ENCODE peak calls at places on chromosome 3, in five cellular contexts. One of them, this sample, is unnamed.

GRCh38 chr3:129947916-129948315 is 26.6 kb upstream of the TRH start:
- DNase-seq in transverse colon: no peak
- DNase-seq in suprapubic skin: no peak
- DNase-seq in SK-N-SH: no peak
- DNase-seq in breast epithelium: no peak
- DNase-seq in this sample: no peak

GRCh38 chr3:194574639-194575483 is 58.4 kb downstream of the TMEM44 start:
- DNase-seq in transverse colon: no peak
- DNase-seq in suprapubic skin: no peak
- DNase-seq in SK-N-SH: no peak
- DNase-seq in breast epithelium: no peak
- DNase-seq in this sample: no peak

GRCh38 chr3:144229237-144229830 is 257.7 kb downstream of the DIPK2A start:
- DNase-seq in breast epithelium: no peak
- DNase-seq in suprapubic skin: no peak
- DNase-seq in SK-N-SH: no peak
- DNase-seq in transverse colon: no peak
- DNase-seq in this sample: no peak

GRCh38 chr3:72273615-72274014 is 488.7 kb upstream of the PROK2 start:
- DNase-seq in suprapubic skin: no peak
- DNase-seq in transverse colon: no peak
- DNase-seq in SK-N-SH: no peak
- DNase-seq in breast epithelium: no peak
- DNase-seq in this sample: no peak

GRCh38 chr3:52310861-52311566 is 5.1 kb upstream of the DNAH1 start:
- DNase-seq in SK-N-SH: no peak
- DNase-seq in transverse colon: no peak
- DNase-seq in breast epithelium: no peak
- DNase-seq in suprapubic skin: no peak
- DNase-seq in this sample: no peak

GRCh38 chr3:111539351-111540331 is 2.4 kb upstream of the CD96 start:
- DNase-seq in breast epithelium: no peak
- DNase-seq in transverse colon: peak; percentile 63
- DNase-seq in SK-N-SH: peak; percentile 60
- DNase-seq in suprapubic skin: no peak
- DNase-seq in this sample: no peak

GRCh38 chr3:129795596-129795995 is 97.9 kb downstream of the TMCC1 start:
- DNase-seq in suprapubic skin: no peak
- DNase-seq in breast epithelium: no peak
- DNase-seq in transverse colon: no peak
- DNase-seq in SK-N-SH: no peak
- DNase-seq in this sample: no peak

GRCh38 chr3:102207173-102207572 is 227.6 kb upstream of the ZPLD1 start:
- DNase-seq in suprapubic skin: no peak
- DNase-seq in transverse colon: no peak
- DNase-seq in breast epithelium: no peak
- DNase-seq in SK-N-SH: no peak
- DNase-seq in this sample: no peak

GRCh38 chr3:14148041-14148985 is 23.5 kb downstream of the TMEM43 start:
- DNase-seq in SK-N-SH: peak; percentile 54
- DNase-seq in transverse colon: no peak
- DNase-seq in suprapubic skin: no peak
- DNase-seq in breast epithelium: no peak
- DNase-seq in this sample: peak; percentile 87

GRCh38 chr3:84066920-84067319 is 891.9 kb upstream of the CADM2 start:
- DNase-seq in suprapubic skin: no peak
- DNase-seq in transverse colon: no peak
- DNase-seq in SK-N-SH: no peak
- DNase-seq in breast epithelium: no peak
- DNase-seq in this sample: no peak

GRCh38 chr3:119352235-119352634 is 58.1 kb downstream of the ARHGAP31 start:
- DNase-seq in SK-N-SH: no peak
- DNase-seq in breast epithelium: no peak
- DNase-seq in transverse colon: no peak
- DNase-seq in suprapubic skin: no peak
- DNase-seq in this sample: no peak

GRCh38 chr3:189132125-189132744 is 39.5 kb upstream of the TPRG1 start:
- DNase-seq in suprapubic skin: no peak
- DNase-seq in transverse colon: peak; percentile 59
- DNase-seq in breast epithelium: no peak
- DNase-seq in SK-N-SH: no peak
- DNase-seq in this sample: no peak

GRCh38 chr3:122199552-122199951 is 16.1 kb downstream of the CASR start:
- DNase-seq in breast epithelium: no peak
- DNase-seq in suprapubic skin: no peak
- DNase-seq in SK-N-SH: no peak
- DNase-seq in transverse colon: no peak
- DNase-seq in this sample: no peak

GRCh38 chr3:45953536-45953935 is 10.3 kb downstream of the CXCR6 start:
- DNase-seq in suprapubic skin: no peak
- DNase-seq in SK-N-SH: no peak
- DNase-seq in transverse colon: no peak
- DNase-seq in breast epithelium: no peak
- DNase-seq in this sample: no peak

GRCh38 chr3:21942328-21942727 is 191.3 kb upstream of the ZNF385D start:
- DNase-seq in suprapubic skin: no peak
- DNase-seq in breast epithelium: no peak
- DNase-seq in SK-N-SH: no peak
- DNase-seq in transverse colon: no peak
- DNase-seq in this sample: no peak

GRCh38 chr3:131356006-131356405 is 25.6 kb upstream of the NUDT16 start:
- DNase-seq in transverse colon: no peak
- DNase-seq in breast epithelium: no peak
- DNase-seq in SK-N-SH: no peak
- DNase-seq in suprapubic skin: no peak
- DNase-seq in this sample: no peak

GRCh38 chr3:107525101-107525953 is 2.6 kb downstream of the BBX start:
- DNase-seq in suprapubic skin: peak; percentile 84
- DNase-seq in transverse colon: peak; percentile 23
- DNase-seq in SK-N-SH: peak; percentile 55
- DNase-seq in breast epithelium: peak; percentile 54
- DNase-seq in this sample: no peak

GRCh38 chr3:140290105-140290504 is 355.1 kb downstream of the CLSTN2 start:
- DNase-seq in suprapubic skin: no peak
- DNase-seq in transverse colon: no peak
- DNase-seq in SK-N-SH: no peak
- DNase-seq in breast epithelium: no peak
- DNase-seq in this sample: no peak

GRCh38 chr3:73592154-73592877 is 32.4 kb downstream of the PDZRN3 start:
- DNase-seq in transverse colon: no peak
- DNase-seq in breast epithelium: no peak
- DNase-seq in SK-N-SH: no peak
- DNase-seq in suprapubic skin: no peak
- DNase-seq in this sample: no peak

GRCh38 chr3:188253800-188254452 is 100.0 kb downstream of the LPP start:
- DNase-seq in breast epithelium: no peak
- DNase-seq in transverse colon: no peak
- DNase-seq in suprapubic skin: no peak
- DNase-seq in SK-N-SH: no peak
- DNase-seq in this sample: no peak

GRCh38 chr3:149441662-149442442 is 32.6 kb upstream of the TM4SF4 start:
- DNase-seq in transverse colon: no peak
- DNase-seq in SK-N-SH: no peak
- DNase-seq in suprapubic skin: no peak
- DNase-seq in breast epithelium: no peak
- DNase-seq in this sample: no peak

GRCh38 chr3:150371741-150372254 is 36.3 kb upstream of the TSC22D2 start:
- DNase-seq in breast epithelium: no peak
- DNase-seq in transverse colon: peak; percentile 44
- DNase-seq in suprapubic skin: no peak
- DNase-seq in SK-N-SH: no peak
- DNase-seq in this sample: no peak

GRCh38 chr3:133472242-133472641 is 72.4 kb downstream of the BFSP2 start:
- DNase-seq in suprapubic skin: no peak
- DNase-seq in transverse colon: peak; percentile 54
- DNase-seq in breast epithelium: no peak
- DNase-seq in SK-N-SH: no peak
- DNase-seq in this sample: peak; percentile 79

GRCh38 chr3:4261411-4261810 is 41.8 kb upstream of the SETMAR start:
- DNase-seq in SK-N-SH: no peak
- DNase-seq in transverse colon: no peak
- DNase-seq in breast epithelium: no peak
- DNase-seq in suprapubic skin: no peak
- DNase-seq in this sample: no peak

GRCh38 chr3:125067225-125067624 is 11.4 kb upstream of the HEG1 start:
- DNase-seq in suprapubic skin: no peak
- DNase-seq in transverse colon: no peak
- DNase-seq in breast epithelium: no peak
- DNase-seq in SK-N-SH: no peak
- DNase-seq in this sample: no peak

GRCh38 chr3:174060431-174060830 is 662.9 kb downstream of the NLGN1 start:
- DNase-seq in transverse colon: no peak
- DNase-seq in SK-N-SH: no peak
- DNase-seq in breast epithelium: no peak
- DNase-seq in suprapubic skin: no peak
- DNase-seq in this sample: no peak

GRCh38 chr3:14804835-14805780 is 13.7 kb upstream of the FGD5 start:
- DNase-seq in suprapubic skin: no peak
- DNase-seq in breast epithelium: no peak
- DNase-seq in SK-N-SH: no peak
- DNase-seq in transverse colon: no peak
- DNase-seq in this sample: no peak

GRCh38 chr3:125039041-125039896 is 16.5 kb downstream of the HEG1 start:
- DNase-seq in suprapubic skin: no peak
- DNase-seq in breast epithelium: no peak
- DNase-seq in SK-N-SH: no peak
- DNase-seq in transverse colon: no peak
- DNase-seq in this sample: no peak

GRCh38 chr3:179182892-179183291 is 34.7 kb downstream of the PIK3CA start:
- DNase-seq in SK-N-SH: no peak
- DNase-seq in transverse colon: no peak
- DNase-seq in suprapubic skin: no peak
- DNase-seq in breast epithelium: no peak
- DNase-seq in this sample: no peak

GRCh38 chr3:64242435-64242834 is 17.2 kb upstream of the PRICKLE2 start:
- DNase-seq in breast epithelium: no peak
- DNase-seq in SK-N-SH: no peak
- DNase-seq in suprapubic skin: no peak
- DNase-seq in transverse colon: no peak
- DNase-seq in this sample: peak; percentile 40

GRCh38 chr3:179765396-179765795 is 112.6 kb downstream of the USP13 start:
- DNase-seq in suprapubic skin: no peak
- DNase-seq in breast epithelium: no peak
- DNase-seq in transverse colon: no peak
- DNase-seq in SK-N-SH: peak; percentile 76
- DNase-seq in this sample: no peak

GRCh38 chr3:125055165-125055912 is 458 bp downstream of the HEG1 start:
- DNase-seq in transverse colon: no peak
- DNase-seq in breast epithelium: no peak
- DNase-seq in suprapubic skin: no peak
- DNase-seq in SK-N-SH: peak; percentile 87
- DNase-seq in this sample: no peak

GRCh38 chr3:13657660-13658435 is 108.9 kb downstream of the FBLN2 start:
- DNase-seq in breast epithelium: no peak
- DNase-seq in SK-N-SH: peak; percentile 92
- DNase-seq in transverse colon: peak; percentile 32
- DNase-seq in suprapubic skin: peak; percentile 81
- DNase-seq in this sample: no peak

GRCh38 chr3:133670525-133670995 is 8.8 kb upstream of the TOPBP1 start:
- DNase-seq in transverse colon: no peak
- DNase-seq in breast epithelium: no peak
- DNase-seq in suprapubic skin: no peak
- DNase-seq in SK-N-SH: no peak
- DNase-seq in this sample: no peak

GRCh38 chr3:99965681-99966408 is 148.2 kb downstream of the CMSS1 start:
- DNase-seq in breast epithelium: no peak
- DNase-seq in SK-N-SH: no peak
- DNase-seq in suprapubic skin: no peak
- DNase-seq in transverse colon: no peak
- DNase-seq in this sample: no peak

GRCh38 chr3:115212615-115213014 is 65.5 kb upstream of the ZBTB20 start:
- DNase-seq in transverse colon: no peak
- DNase-seq in suprapubic skin: no peak
- DNase-seq in breast epithelium: no peak
- DNase-seq in SK-N-SH: no peak
- DNase-seq in this sample: no peak
- H3K4me3 ChIP-seq in transverse colon: no peak overlapping the region
- H3K4me3 ChIP-seq in suprapubic skin: no peak overlapping the region
- H3K4me3 ChIP-seq in breast epithelium: no peak overlapping the region
- H3K4me3 ChIP-seq in SK-N-SH: no peak overlapping the region
- H3K4me3 ChIP-seq in this sample: no peak overlapping the region

GRCh38 chr3:40505599-40506462 is at the start of gene ZNF620:
- DNase-seq in SK-N-SH: peak; percentile 93
- DNase-seq in breast epithelium: peak; percentile 69
- DNase-seq in transverse colon: peak; percentile 83
- DNase-seq in suprapubic skin: peak; percentile 81
- DNase-seq in this sample: no peak
- TF ChIP-seq POLR2AphosphoS5 in SK-N-SH: peak; percentile 63
- TF ChIP-seq POLR2AphosphoS5 in breast epithelium: peak; percentile 71
- TF ChIP-seq POLR2AphosphoS5 in transverse colon: peak; percentile 47
- TF ChIP-seq POLR2AphosphoS5 in suprapubic skin: no peak
- TF ChIP-seq POLR2AphosphoS5 in this sample: no peak

DNA sequence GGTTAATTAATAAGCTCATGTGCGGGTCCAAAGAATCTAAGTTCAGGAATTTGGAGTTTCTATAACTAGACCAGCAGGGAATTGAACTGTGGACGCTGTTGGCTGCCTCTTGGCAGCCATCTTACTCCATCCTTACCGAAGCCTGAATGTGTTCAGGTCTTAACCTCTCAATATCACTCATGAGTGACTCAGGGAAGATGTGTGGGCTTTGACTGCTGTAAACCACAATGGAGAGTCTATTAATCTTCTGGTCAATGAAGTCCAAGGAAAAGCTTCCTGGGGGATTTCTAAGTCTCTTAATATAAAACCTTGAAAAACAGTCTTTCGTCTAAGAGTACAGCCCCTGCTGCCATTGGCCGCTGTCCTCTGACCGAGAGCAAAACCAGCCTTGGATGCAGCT is 46.7 kb upstream of the OXTR start:
- DNase-seq in transverse colon: no peak
- DNase-seq in breast epithelium: no peak
- DNase-seq in suprapubic skin: no peak
- DNase-seq in SK-N-SH: no peak
- DNase-seq in this sample: no peak
- H3K9me3 ChIP-seq in transverse colon: peaks cover 16% of the 10 kb centered on the region
- H3K9me3 ChIP-seq in breast epithelium: peaks cover 44% of the 10 kb centered on the region
- H3K9me3 ChIP-seq in suprapubic skin: peaks cover 22% of the 10 kb centered on the region
- H3K9me3 ChIP-seq in SK-N-SH: no peaks in the 10 kb centered on the region
- H3K9me3 ChIP-seq in this sample: peaks cover 21% of the 10 kb centered on the region

GRCh38 chr3:183213415-183213814 is 39.6 kb upstream of the B3GNT5 start:
- DNase-seq in breast epithelium: no peak
- DNase-seq in suprapubic skin: no peak
- DNase-seq in transverse colon: no peak
- DNase-seq in SK-N-SH: no peak
- DNase-seq in this sample: no peak

GRCh38 chr3:183212096-183212495 is 41.0 kb upstream of the B3GNT5 start:
- DNase-seq in transverse colon: no peak
- DNase-seq in suprapubic skin: no peak
- DNase-seq in breast epithelium: no peak
- DNase-seq in SK-N-SH: no peak
- DNase-seq in this sample: no peak

GRCh38 chr3:183211390-183211789 is 41.7 kb upstream of the B3GNT5 start:
- DNase-seq in suprapubic skin: no peak
- DNase-seq in breast epithelium: no peak
- DNase-seq in transverse colon: no peak
- DNase-seq in SK-N-SH: no peak
- DNase-seq in this sample: no peak

GRCh38 chr3:183213941-183214612 is 39.0 kb upstream of the B3GNT5 start:
- DNase-seq in SK-N-SH: no peak
- DNase-seq in breast epithelium: no peak
- DNase-seq in suprapubic skin: no peak
- DNase-seq in transverse colon: no peak
- DNase-seq in this sample: no peak

GRCh38 chr3:183212565-183212964 is 40.5 kb upstream of the B3GNT5 start:
- DNase-seq in transverse colon: no peak
- DNase-seq in SK-N-SH: no peak
- DNase-seq in breast epithelium: no peak
- DNase-seq in suprapubic skin: no peak
- DNase-seq in this sample: no peak
- H3K4me3 ChIP-seq in transverse colon: no peak overlapping the region
- H3K4me3 ChIP-seq in SK-N-SH: no peak overlapping the region
- H3K4me3 ChIP-seq in breast epithelium: no peak overlapping the region
- H3K4me3 ChIP-seq in suprapubic skin: no peak overlapping the region
- H3K4me3 ChIP-seq in this sample: no peak overlapping the region